ENCODE peak calls at places on chromosomes 11 and 22, in five cellular contexts. A is HepG2, R is K562, Z is GM12878, D is H1. X is an unnamed sample. For H3K4me1, the result is how much of the 10 kb centered on the place peaks cover.

GRCh38 chr11:71324788-71325417 is 72.5 kb upstream of the SHANK2 start:
- DNase-seq in A (no peak), R (no peak), Z (no peak), D (no peak), X (no peak)

GRCh38 chr11:61115498-61116224 is 13.4 kb downstream of the CD5 start:
- DNase-seq in A (no peak), R (no peak), Z (no peak), D (no peak), X (no peak)

GRCh38 chr11:126495281-126495680 is 139.8 kb downstream of the ST3GAL4 start:
- DNase-seq in A (no peak), R (no peak), Z (no peak), D (no peak), X (no peak)

GRCh38 chr11:121561240-121561639 is 108.5 kb upstream of the SORL1-AS1 start:
- DNase-seq in A (no peak), R (no peak), Z (no peak), D (no peak), X (no peak)

GRCh38 chr22:32042924-32043323 is at the start of gene SLC5A1:
- DNase-seq in A (no peak), R (no peak), Z (no peak), D (no peak), X (peak)

GRCh38 chr11:121437018-121437685 is 15.0 kb upstream of the SORL1 start:
- DNase-seq in A (no peak), R (no peak), Z (no peak), D (no peak), X (no peak)

GRCh38 chr11:112339566-112339965 is 78.9 kb upstream of the PLET1 start:
- DNase-seq in A (no peak), R (no peak), Z (no peak), D (no peak), X (no peak)

GRCh38 chr22:36465232-36466021 is 16.0 kb downstream of the TXN2 start:
- DNase-seq in A (peak), R (no peak), Z (no peak), D (no peak), X (no peak)

GRCh38 chr11:79374707-79375106 is 66.1 kb downstream of the TENM4 start:
- DNase-seq in A (no peak), R (no peak), Z (no peak), D (no peak), X (peak)

GRCh38 chr22:31103899-31104694 is 3.3 kb downstream of the SELENOM start:
- DNase-seq in A (no peak), R (no peak), Z (no peak), D (no peak), X (no peak)

GRCh38 chr11:109865558-109866186 is 227.5 kb upstream of the ZC3H12C start:
- DNase-seq in A (no peak), R (no peak), Z (no peak), D (no peak), X (peak)

GRCh38 chr11:116657842-116658825 is 114.7 kb downstream of the BUD13 start:
- DNase-seq in A (no peak), R (no peak), Z (no peak), D (no peak), X (no peak)

GRCh38 chr11:9276571-9276970 is 11.4 kb upstream of the DENND5A start:
- DNase-seq in A (no peak), R (no peak), Z (no peak), D (no peak), X (no peak)

GRCh38 chr11:121435796-121436511 is 16.2 kb upstream of the SORL1 start:
- DNase-seq in A (no peak), R (no peak), Z (no peak), D (no peak), X (no peak)

GRCh38 chr11:19632435-19632834 is 80.2 kb upstream of the NAV2 start:
- DNase-seq in A (no peak), R (no peak), Z (no peak), D (no peak), X (no peak)

GRCh38 chr11:59901306-59901705 is 22.7 kb downstream of the OOSP3 start:
- DNase-seq in A (no peak), R (no peak), Z (no peak), D (no peak), X (no peak)

GRCh38 chr11:57313788-57314135 is 11.0 kb downstream of the TNKS1BP1 start:
- DNase-seq in A (no peak), R (no peak), Z (no peak), D (no peak), X (no peak)

GRCh38 chr22:18059473-18059872 is 18.3 kb upstream of the PEX26 start:
- DNase-seq in A (no peak), R (no peak), Z (no peak), D (no peak), X (no peak)

GRCh38 chr11:71263391-71263790 is 11.0 kb upstream of the SHANK2 start:
- DNase-seq in A (no peak), R (no peak), Z (no peak), D (no peak), X (no peak)

GRCh38 chr11:12397953-12398352 is 20.6 kb downstream of the PARVA start:
- DNase-seq in A (no peak), R (no peak), Z (no peak), D (no peak), X (no peak)

GRCh38 chr11:125448136-125448535 is 47.9 kb downstream of the FEZ1 start:
- DNase-seq in A (no peak), R (no peak), Z (no peak), D (no peak), X (no peak)

GRCh38 chr11:74577624-74578396 is 14.6 kb upstream of the POLD3 start:
- DNase-seq in A (no peak), R (no peak), Z (no peak), D (no peak), X (peak)

GRCh38 chr11:46336781-46337180 is 10.5 kb upstream of the DGKZ start:
- DNase-seq in A (no peak), R (peak), Z (no peak), D (no peak), X (no peak)

GRCh38 chr11:69358398-69359080 is 64.6 kb downstream of the MYEOV start:
- DNase-seq in A (no peak), R (no peak), Z (no peak), D (no peak), X (no peak)

GRCh38 chr22:27836181-27836580 is 34.6 kb upstream of the MN1 start:
- DNase-seq in A (no peak), R (no peak), Z (no peak), D (no peak), X (no peak)

GRCh38 chr11:122024278-122024677 is 91.7 kb downstream of the BLID start:
- DNase-seq in A (no peak), R (no peak), Z (no peak), D (no peak), X (no peak)

GRCh38 chr11:19338375-19338774 is 97.6 kb upstream of the E2F8 start:
- DNase-seq in A (no peak), R (no peak), Z (no peak), D (no peak), X (no peak)

GRCh38 chr11:83661491-83662350 is 375.6 kb upstream of the CCDC90B start:
- DNase-seq in A (peak), R (no peak), Z (no peak), D (no peak), X (no peak)

GRCh38 chr11:116773203-116774112 is 671 bp upstream of the BUD13 start:
- DNase-seq in A (no peak), R (no peak), Z (no peak), D (no peak), X (no peak)

GRCh38 chr11:12042215-12042676 is 33.8 kb upstream of the DKK3 start:
- DNase-seq in A (peak), R (no peak), Z (no peak), D (no peak), X (peak)

GRCh38 chr11:2360081-2360642 is 16.9 kb upstream of the CD81 start:
- DNase-seq in A (no peak), R (no peak), Z (no peak), D (no peak), X (no peak)
- TF ChIP-seq CREB1 in A (no peak), R (no peak), Z (no peak), D (no peak), X (no peak)

DNA sequence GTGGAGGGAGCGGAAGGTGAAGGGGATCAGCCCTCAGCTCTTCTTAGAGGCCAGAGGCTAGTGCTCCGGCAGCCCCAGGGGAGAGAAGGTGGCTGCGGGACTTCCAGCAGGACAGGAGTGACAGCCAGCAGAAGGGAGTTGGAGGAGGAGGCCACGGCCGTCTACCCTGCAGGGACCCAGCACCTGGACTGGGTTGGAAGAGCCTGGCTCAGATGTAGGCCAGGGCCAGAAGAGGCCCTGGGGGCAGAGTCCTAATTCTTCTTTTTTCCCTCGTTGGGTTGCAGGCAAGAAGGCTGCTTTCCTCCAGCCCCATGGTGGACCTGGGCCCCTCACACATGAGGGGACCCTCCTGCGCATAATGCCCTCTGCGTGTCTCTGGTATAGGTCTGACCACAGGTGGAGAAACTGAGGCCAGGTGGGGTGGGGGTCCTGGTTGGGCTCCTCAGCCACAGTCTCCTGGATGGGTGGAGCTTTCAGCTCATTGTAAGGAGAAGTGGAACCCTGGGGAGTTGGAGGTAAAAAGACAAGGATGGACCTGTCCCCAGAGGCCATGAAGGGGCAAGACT is 2.3 kb upstream of the MCAM start:
- DNase-seq in A (no peak), R (no peak), Z (no peak), D (no peak), X (no peak)
- H3K4me1 ChIP-seq in A (half or more), R (half or more), Z (under half), D (under half), X (half or more)

GRCh38 chr22:22397292-22397870 is 111.2 kb downstream of the ZNF280B start:
- DNase-seq in A (peak), R (peak), Z (no peak), D (no peak), X (peak)
- TF ChIP-seq CREB1 in A (no peak), R (no peak), Z (no peak), D (no peak), X (no peak)

GRCh38 chr11:117823294-117823940 is 1.1 kb downstream of the FXYD2 start:
- DNase-seq in A (no peak), R (no peak), Z (no peak), D (no peak), X (no peak)

GRCh38 chr11:117820516-117820915 is 4.0 kb downstream of the FXYD2 start:
- DNase-seq in A (no peak), R (no peak), Z (no peak), D (no peak), X (peak)

GRCh38 chr11:117822522-117823033 is 2.0 kb downstream of the FXYD2 start:
- DNase-seq in A (no peak), R (no peak), Z (no peak), D (no peak), X (no peak)

GRCh38 chr11:117821431-117821830 is 3.1 kb downstream of the FXYD2 start:
- DNase-seq in A (no peak), R (no peak), Z (no peak), D (no peak), X (no peak)

GRCh38 chr11:117822031-117822521 is 2.5 kb downstream of the FXYD2 start:
- DNase-seq in A (no peak), R (peak), Z (no peak), D (no peak), X (peak)
- H3K4me1 ChIP-seq in A (half or more), R (under half), Z (under half), D (under half), X (under half)

DNA sequence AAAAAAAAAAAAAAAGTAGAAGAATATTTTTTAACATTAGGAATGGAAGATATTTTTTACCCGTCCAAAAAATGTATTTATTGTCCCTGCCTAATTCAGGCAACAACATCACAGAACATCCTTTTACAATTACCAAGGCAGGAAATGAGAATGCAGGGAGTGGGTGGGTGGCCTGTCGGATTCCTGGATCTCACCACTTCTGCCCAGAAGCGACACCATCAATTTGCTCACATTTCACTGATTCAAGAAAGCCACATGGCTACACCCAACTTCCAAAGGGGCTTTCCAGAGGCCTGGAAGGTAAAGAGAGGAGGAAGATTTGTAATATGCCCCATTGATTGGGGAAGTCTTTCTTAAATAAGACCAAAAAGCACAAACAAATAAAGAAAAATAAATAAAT is 93.8 kb upstream of the CLPB start:
- DNase-seq in A (no peak), R (no peak), Z (no peak), D (no peak), X (no peak)
- TF ChIP-seq CREB1 in A (no peak), R (no peak), Z (no peak), D (no peak), X (no peak)

GRCh38 chr11:102467853-102468580 is 15.5 kb upstream of the TMEM123 start:
- DNase-seq in A (no peak), R (no peak), Z (no peak), D (no peak), X (no peak)
- H3K4me1 ChIP-seq in A (half or more), R (under half), Z (under half), D (under half), X (under half)

GRCh38 chr22:49301398-49302149 is 526.1 kb downstream of the BRD1 start:
- DNase-seq in A (no peak), R (no peak), Z (no peak), D (no peak), X (no peak)

GRCh38 chr22:49302530-49302929 is 525.1 kb downstream of the BRD1 start:
- DNase-seq in A (no peak), R (no peak), Z (no peak), D (no peak), X (no peak)

GRCh38 chr22:49303781-49304461 is 523.8 kb downstream of the BRD1 start:
- DNase-seq in A (no peak), R (no peak), Z (no peak), D (no peak), X (no peak)

GRCh38 chr22:49302150-49302460 is 525.6 kb downstream of the BRD1 start:
- DNase-seq in A (no peak), R (no peak), Z (no peak), D (no peak), X (no peak)

GRCh38 chr22:49303061-49303735 is 524.5 kb downstream of the BRD1 start:
- DNase-seq in A (no peak), R (no peak), Z (no peak), D (no peak), X (no peak)
- TF ChIP-seq CREB1 in A (no peak), R (no peak), Z (no peak), D (no peak), X (no peak)

GRCh38 chr22:29342577-29343312 is 27.2 kb upstream of the RASL10A start:
- DNase-seq in A (peak), R (peak), Z (no peak), D (no peak), X (no peak)
- H3K4me1 ChIP-seq in A (under half), R (under half), Z (under half), D (under half), X (under half)